ENCODE peak calls at places on chromosomes 6 and 20, in six cellular contexts. X is stomach, D is aorta, I is mammary epithelial cell, C is brain microvascular endothelial cell, A is GM12878. Z is an unnamed sample.

GRCh38 chr20:1735417-1736089 is 78.0 kb upstream of the SIRPG start:
- DNase-seq in X (no peak), D (peak; percentile 77), I (no peak), C (no peak), A (no peak), Z (no peak)

GRCh38 chr6:39823187-39823815 is 31.1 kb downstream of the DAAM2 start:
- DNase-seq in X (no peak), D (no peak), I (no peak), C (no peak), A (no peak), Z (peak; percentile 75)

GRCh38 chr6:158081657-158081935 is 86.5 kb downstream of the SERAC1 start:
- DNase-seq in X (no peak), D (no peak), I (no peak), C (no peak), A (no peak), Z (no peak)

GRCh38 chr20:32589256-32589655 is 4.1 kb upstream of the NOL4L start:
- DNase-seq in X (no peak), D (no peak), I (peak; percentile 57), C (no peak), A (no peak), Z (no peak)

GRCh38 chr6:134303903-134304302 is 14.0 kb downstream of the SGK1 start:
- DNase-seq in X (no peak), D (no peak), I (no peak), C (peak; percentile 43), A (no peak), Z (no peak)

GRCh38 chr20:12882832-12883506 is 125.8 kb upstream of the SPTLC3 start:
- DNase-seq in X (no peak), D (no peak), I (peak; percentile 51), C (peak; percentile 3), A (no peak), Z (peak; percentile 3)

GRCh38 chr20:45822863-45823262 is 4.2 kb downstream of the TNNC2 start:
- DNase-seq in X (peak; percentile 54), D (peak; percentile 83), I (peak; percentile 47), C (no peak), A (no peak), Z (peak; percentile 56)

GRCh38 chr6:31128093-31128676 is 7.9 kb upstream of the CDSN start:
- DNase-seq in X (peak; percentile 85), D (no peak), I (peak; percentile 46), C (peak; percentile 40), A (peak; percentile 13), Z (peak; percentile 79)

GRCh38 chr6:149995971-149996370 is 29.4 kb downstream of the RAET1L start:
- DNase-seq in X (no peak), D (no peak), I (no peak), C (no peak), A (no peak), Z (no peak)

GRCh38 chr6:90715093-90715655 is 128.3 kb upstream of the MAP3K7 start:
- DNase-seq in X (no peak), D (no peak), I (peak; percentile 40), C (no peak), A (no peak), Z (no peak)

GRCh38 chr20:59518881-59519706 is 85.2 kb upstream of the PHACTR3 start:
- DNase-seq in X (peak; percentile 37), D (no peak), I (peak; percentile 56), C (peak; percentile 10), A (no peak), Z (peak; percentile 68)

GRCh38 chr6:4434655-4435054 is 299.3 kb upstream of the ECI2 start:
- DNase-seq in X (no peak), D (no peak), I (no peak), C (no peak), A (no peak), Z (no peak)

GRCh38 chr6:149433901-149434300 is 33.8 kb downstream of the SUMO4 start:
- DNase-seq in X (no peak), D (no peak), I (no peak), C (no peak), A (no peak), Z (no peak)

GRCh38 chr6:24100336-24100735 is 25.7 kb upstream of the NRSN1 start:
- DNase-seq in X (no peak), D (no peak), I (no peak), C (no peak), A (no peak), Z (no peak)

GRCh38 chr6:146813554-146813953 is 214.8 kb downstream of the ADGB start:
- DNase-seq in X (no peak), D (no peak), I (no peak), C (no peak), A (no peak), Z (no peak)

GRCh38 chr6:79737172-79737571 is 106.0 kb downstream of the SH3BGRL2 start:
- DNase-seq in X (no peak), D (no peak), I (no peak), C (no peak), A (no peak), Z (no peak)

DNA sequence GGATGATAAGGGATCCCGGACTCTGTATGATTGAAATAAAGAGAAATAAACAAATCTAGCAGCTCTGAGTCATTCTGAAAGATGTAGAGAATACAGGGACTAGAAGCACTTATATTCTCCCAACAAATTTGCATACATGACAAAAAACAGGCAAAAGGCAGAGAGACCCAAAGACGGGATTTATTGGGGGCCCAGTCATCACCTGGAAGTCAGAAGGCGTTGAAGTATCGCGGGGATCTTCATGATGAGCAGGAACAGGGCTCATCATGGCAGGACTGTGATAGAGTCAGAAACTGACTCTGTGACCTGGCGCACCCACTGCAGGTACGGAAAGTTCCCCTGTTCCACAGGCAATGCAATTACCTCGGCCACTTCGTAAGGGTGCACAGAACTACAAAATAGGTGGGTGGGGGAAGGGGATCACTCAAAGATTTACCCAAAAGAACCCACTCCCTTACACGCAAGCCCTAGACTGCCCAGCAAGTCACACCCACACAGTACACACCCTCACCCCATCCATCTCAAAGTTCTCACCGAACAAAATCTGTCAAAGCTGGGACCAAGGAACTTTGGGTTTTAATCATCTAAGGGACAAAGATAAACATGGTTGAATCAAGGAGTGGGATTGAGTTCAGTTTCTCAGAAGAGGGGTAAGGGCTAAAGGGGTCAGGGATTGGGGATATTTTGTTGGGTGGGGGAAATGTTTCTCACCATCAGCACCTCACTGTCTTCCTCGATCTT is 1.4 kb downstream of the CUTA start:
- DNase-seq in X (no peak), D (no peak), I (no peak), C (no peak), A (no peak), Z (no peak)
- H3K4me3 ChIP-seq in X (peak overlapping the region; percentile 71), D (peak overlapping the region; percentile 40), I (peak overlapping the region; percentile 75), C (peak overlapping the region; percentile 86), A (peak overlapping the region; percentile 98), Z (no peak overlapping the region)

DNA sequence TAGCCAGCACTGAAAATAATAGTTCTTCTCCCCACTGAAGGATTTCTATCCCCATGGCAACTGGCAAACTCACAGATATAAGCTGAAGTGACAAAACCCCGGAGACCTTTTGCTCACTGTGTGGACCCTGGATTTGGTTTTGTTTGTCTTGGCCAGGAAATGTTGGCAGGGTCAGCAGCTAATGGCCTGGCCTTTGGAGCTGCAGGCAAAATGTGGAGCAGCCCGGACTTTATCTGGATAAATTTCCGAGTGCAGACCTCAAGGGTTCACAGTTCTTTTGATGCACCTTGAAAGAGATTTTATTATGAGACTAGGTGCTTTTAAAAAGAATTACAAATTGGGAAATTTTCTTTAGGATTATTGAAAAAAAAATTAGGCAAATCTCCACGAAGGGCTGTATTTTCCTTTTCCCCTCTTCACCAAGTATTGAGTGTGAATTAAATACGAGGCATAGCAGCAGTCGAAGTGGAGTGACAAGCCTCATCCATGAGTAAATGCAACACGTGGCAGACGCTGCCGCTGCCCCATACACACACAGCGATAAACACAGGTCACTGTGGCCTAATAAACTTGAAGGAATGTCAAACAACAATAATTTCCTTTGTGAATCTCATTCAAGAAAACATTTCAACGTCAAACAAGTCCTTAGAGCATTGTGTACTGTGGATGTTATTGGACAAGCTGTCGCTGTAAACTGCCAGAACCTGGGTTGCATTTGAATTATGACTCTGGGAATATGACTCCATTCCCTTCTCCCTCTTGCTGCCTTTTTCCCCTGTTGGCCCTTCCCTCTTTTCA is 35.1 kb upstream of the CCN6 start:
- DNase-seq in X (peak; percentile 48), D (no peak), I (no peak), C (peak; percentile 42), A (no peak), Z (peak; percentile 59)
- H3K27ac ChIP-seq in X (no peak overlapping the region), D (peak overlapping the region; percentile 34), I (no peak overlapping the region), C (no peak overlapping the region), A (no peak overlapping the region), Z (no peak overlapping the region)

DNA sequence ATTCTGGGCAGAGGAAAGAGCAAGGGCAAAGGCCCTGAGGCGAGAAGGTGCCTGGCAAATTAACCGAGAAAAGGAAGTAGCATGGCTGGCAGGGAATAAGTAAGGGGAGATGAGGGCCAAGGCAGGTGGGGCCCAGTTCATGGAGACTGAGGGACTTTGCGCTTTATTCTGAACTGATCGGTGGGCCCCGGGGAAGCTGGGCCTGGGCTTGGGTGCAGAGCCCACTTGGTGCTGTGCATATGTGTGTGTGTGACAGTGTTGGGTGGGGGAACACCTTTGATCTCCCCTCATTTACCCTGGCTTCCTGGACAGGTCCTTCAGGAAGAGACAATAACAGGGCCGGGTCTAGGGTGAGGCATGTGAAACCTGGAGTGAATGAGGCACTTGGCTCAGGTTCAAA is 2.9 kb upstream of the MDFI start:
- DNase-seq in X (no peak), D (peak; percentile 43), I (no peak), C (no peak), A (no peak), Z (no peak)
- H3K27me3 ChIP-seq in X (peaks cover 7% of the 10 kb centered on the region), D (no peaks in the 10 kb centered on the region), I (no peaks in the 10 kb centered on the region), C (no peaks in the 10 kb centered on the region), A (peaks cover 9% of the 10 kb centered on the region), Z (no peaks in the 10 kb centered on the region)

DNA sequence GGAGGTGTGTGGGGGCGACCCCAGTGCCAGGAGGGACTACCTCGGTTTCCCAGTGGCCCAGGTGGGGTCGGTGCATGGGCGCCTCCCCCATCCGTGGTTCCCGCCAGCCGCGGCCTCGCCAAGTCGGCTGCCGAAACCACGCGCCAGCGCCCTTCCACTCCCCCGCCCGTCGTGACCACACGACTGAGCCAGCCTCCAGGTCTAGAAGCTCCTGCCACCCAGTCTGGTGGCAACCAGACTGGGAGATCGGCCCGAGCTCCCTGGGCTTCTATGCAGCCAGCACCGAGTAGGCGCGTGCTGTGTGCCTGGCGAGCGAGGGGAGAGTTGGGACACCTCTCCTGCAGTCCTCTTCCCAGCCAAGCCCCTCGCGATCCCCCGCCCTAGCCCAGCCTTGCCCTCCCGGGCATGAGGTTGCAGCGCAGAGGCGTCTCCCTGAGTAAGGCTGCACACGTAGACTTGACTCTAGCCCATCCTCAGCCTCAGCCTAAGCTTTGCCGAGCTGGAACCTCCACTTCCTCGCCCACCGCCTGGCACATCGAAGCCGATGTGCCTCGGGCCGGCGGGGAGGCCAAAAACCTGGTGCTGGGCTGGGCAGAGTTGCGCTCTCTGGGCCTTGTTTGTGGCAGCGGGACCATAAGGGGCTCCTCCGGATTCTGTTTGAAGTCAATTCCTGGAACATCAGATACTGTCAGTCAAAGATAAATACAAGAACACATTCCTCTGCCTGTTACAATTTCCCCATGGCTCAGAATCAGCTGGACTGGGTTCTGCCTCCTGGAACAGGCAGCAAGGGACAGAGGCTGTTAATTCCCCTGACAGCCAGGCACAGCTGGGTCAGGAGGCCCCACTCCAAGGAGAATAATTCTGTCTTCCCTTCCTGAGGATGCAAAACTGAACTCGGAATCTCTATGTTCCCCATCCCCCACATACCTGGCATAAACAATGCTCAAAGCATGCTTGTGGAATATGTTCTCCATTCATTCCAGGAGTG is 1.5 kb upstream of the CPNE5 start:
- DNase-seq in X (no peak), D (peak; percentile 86), I (no peak), C (no peak), A (no peak), Z (no peak)
- H3K4me3 ChIP-seq in X (peak overlapping the region; percentile 52), D (peak overlapping the region; percentile 23), I (no peak overlapping the region), C (peak overlapping the region; percentile 49), A (no peak overlapping the region), Z (no peak overlapping the region)